ENCODE peak calls at places on chromosomes 13 and 19, in five cellular contexts. S is stimulated activated CD8-positive, alpha-beta memory T cell treated with anti-CD3 and anti-CD28 coated beads, Interleukin-4, amount 100 ng/mL, for 1 hour; M is Caki2; D is HuH-7; X is natural killer cell. W is an unnamed sample.

GRCh38 chr13:108948269-108948671 is 318.9 kb downstream of the MYO16 start:
- DNase-seq in M (no peak), S (no peak), D (no peak), X (no peak), W (no peak)

GRCh38 chr19:47813304-47813994 is 8.3 kb upstream of the CRX start:
- DNase-seq in X (peak), M (peak), D (peak), S (peak), W (peak)

GRCh38 chr19:38679839-38680238 is 32.4 kb downstream of the ACTN4 start:
- DNase-seq in S (no peak), M (peak), D (no peak), X (no peak), W (no peak)

GRCh38 chr13:106381083-106381482 is 154.4 kb downstream of the EFNB2 start:
- DNase-seq in X (no peak), D (no peak), M (no peak), S (no peak), W (no peak)

GRCh38 chr13:97307544-97307881 is 85.4 kb downstream of the MBNL2 start:
- DNase-seq in X (no peak), D (no peak), S (no peak), M (no peak), W (no peak)

GRCh38 chr19:46924874-46925547 is 64.2 kb downstream of the ARHGAP35 start:
- DNase-seq in D (no peak), S (no peak), X (no peak), M (no peak), W (no peak)

GRCh38 chr19:55913643-55914268 is 18.4 kb downstream of the NLRP13 start:
- DNase-seq in M (no peak), X (no peak), D (peak), S (no peak), W (no peak)

GRCh38 chr13:87536899-87537298 is 134.3 kb upstream of the SLITRK5 start:
- DNase-seq in M (no peak), X (no peak), S (no peak), D (no peak), W (no peak)

GRCh38 chr19:45500918-45501729 is 2.9 kb downstream of the PPM1N start:
- DNase-seq in S (no peak), D (no peak), M (no peak), X (no peak), W (no peak)

GRCh38 chr13:29397265-29397664 is 198.2 kb downstream of the SLC7A1 start:
- DNase-seq in S (no peak), M (no peak), D (no peak), X (no peak), W (no peak)

GRCh38 chr19:6216996-6217751 is 62.6 kb downstream of the MLLT1 start:
- DNase-seq in D (no peak), X (no peak), M (no peak), S (no peak), W (no peak)

GRCh38 chr19:58571575-58571947 is 1.6 kb downstream of the MZF1 start:
- DNase-seq in X (no peak), D (no peak), S (no peak), M (no peak), W (no peak)

GRCh38 chr19:35460608-35461007 is 12.6 kb downstream of the FFAR2 start:
- DNase-seq in D (no peak), M (no peak), X (no peak), S (no peak), W (no peak)

GRCh38 chr13:97372929-97373328 is 61.0 kb upstream of the RAP2A start:
- DNase-seq in M (no peak), X (no peak), S (no peak), D (no peak), W (no peak)

GRCh38 chr13:76522083-76522755 is 364.0 kb downstream of the KCTD12 start:
- DNase-seq in D (no peak), S (no peak), X (no peak), M (no peak), W (no peak)

GRCh38 chr13:104616990-104617389 is 1550.8 kb upstream of the SLC10A2 start:
- DNase-seq in D (no peak), M (no peak), S (no peak), X (no peak), W (no peak)

GRCh38 chr19:45186509-45187334 is 8.1 kb downstream of the BLOC1S3 start:
- DNase-seq in D (no peak), S (no peak), X (no peak), M (no peak), W (no peak)

GRCh38 chr13:79837741-79838450 is 356.9 kb downstream of the NDFIP2 start:
- DNase-seq in S (no peak), X (no peak), M (peak), D (no peak), W (no peak)

GRCh38 chr19:33640773-33641172 is 19.0 kb downstream of the CHST8 start:
- DNase-seq in S (no peak), D (no peak), M (no peak), X (no peak), W (no peak)

GRCh38 chr19:48123907-48124675 is 13.5 kb upstream of the PLA2G4C start:
- DNase-seq in D (no peak), M (peak), S (no peak), X (no peak), W (no peak)

GRCh38 chr19:16872728-16873127 is 16.1 kb upstream of the F2RL3 start:
- DNase-seq in X (no peak), D (no peak), M (no peak), S (no peak), W (no peak)

GRCh38 chr19:1608414-1609391 is 3.4 kb upstream of the UQCR11 start:
- DNase-seq in S (no peak), X (no peak), D (no peak), M (no peak), W (peak)

GRCh38 chr13:94351292-94352000 is 128.0 kb downstream of the DCT start:
- DNase-seq in M (no peak), D (no peak), X (no peak), S (no peak), W (no peak)

GRCh38 chr13:30673669-30674521 is 56.2 kb downstream of the USPL1 start:
- DNase-seq in X (peak), D (peak), M (peak), S (peak), W (peak)

W was measured in CD4-positive, alpha-beta memory T cell.